ENCODE peak calls at places on chromosomes 1 and 21, in seven cellular contexts. One of them, this sample, is unnamed.

GRCh38 chr1:34929853-34930701 is 627 bp upstream of the DLGAP3 start:
- DNase-seq in GM23338: peak
- DNase-seq in breast epithelium: no peak
- DNase-seq in HCT116: no peak
- DNase-seq in spleen: no peak
- DNase-seq in H1: peak
- DNase-seq in transverse colon: no peak
- DNase-seq in this sample: peak

GRCh38 chr1:225480825-225481434 is 53.1 kb upstream of the LBR start:
- DNase-seq in GM23338: peak
- DNase-seq in breast epithelium: peak
- DNase-seq in HCT116: peak
- DNase-seq in spleen: no peak
- DNase-seq in H1: no peak
- DNase-seq in transverse colon: peak
- DNase-seq in this sample: peak

GRCh38 chr1:233478611-233479010 is 135.3 kb upstream of the KCNK1 start:
- DNase-seq in GM23338: no peak
- DNase-seq in breast epithelium: no peak
- DNase-seq in HCT116: no peak
- DNase-seq in spleen: no peak
- DNase-seq in H1: no peak
- DNase-seq in transverse colon: no peak
- DNase-seq in this sample: no peak

GRCh38 chr21:29164330-29164942 is 34.0 kb downstream of the MAP3K7CL start:
- DNase-seq in GM23338: peak
- DNase-seq in breast epithelium: no peak
- DNase-seq in HCT116: peak
- DNase-seq in spleen: no peak
- DNase-seq in H1: no peak
- DNase-seq in transverse colon: no peak
- DNase-seq in this sample: no peak

GRCh38 chr1:230066466-230067404 is at the start of gene GALNT2:
- DNase-seq in GM23338: peak
- DNase-seq in breast epithelium: peak
- DNase-seq in HCT116: peak
- DNase-seq in spleen: peak
- DNase-seq in H1: peak
- DNase-seq in transverse colon: peak
- DNase-seq in this sample: no peak

GRCh38 chr1:59506952-59507351 is 210.1 kb downstream of the FGGY start:
- DNase-seq in GM23338: no peak
- DNase-seq in breast epithelium: no peak
- DNase-seq in HCT116: no peak
- DNase-seq in spleen: no peak
- DNase-seq in H1: no peak
- DNase-seq in transverse colon: no peak
- DNase-seq in this sample: no peak

GRCh38 chr1:224753491-224753890 is 137.4 kb downstream of the CNIH3 start:
- DNase-seq in GM23338: no peak
- DNase-seq in breast epithelium: no peak
- DNase-seq in HCT116: no peak
- DNase-seq in spleen: no peak
- DNase-seq in H1: no peak
- DNase-seq in transverse colon: no peak
- DNase-seq in this sample: no peak

GRCh38 chr1:114088392-114089299 is 65.0 kb downstream of the SYT6 start:
- DNase-seq in GM23338: peak
- DNase-seq in breast epithelium: no peak
- DNase-seq in HCT116: no peak
- DNase-seq in spleen: no peak
- DNase-seq in H1: no peak
- DNase-seq in transverse colon: no peak
- DNase-seq in this sample: no peak

GRCh38 chr1:103087261-103087660 is 21.1 kb downstream of the COL11A1 start:
- DNase-seq in GM23338: no peak
- DNase-seq in breast epithelium: no peak
- DNase-seq in HCT116: no peak
- DNase-seq in spleen: no peak
- DNase-seq in H1: no peak
- DNase-seq in transverse colon: no peak
- DNase-seq in this sample: no peak

GRCh38 chr21:36926989-36927695 is 39.3 kb downstream of the HLCS start:
- DNase-seq in GM23338: no peak
- DNase-seq in breast epithelium: no peak
- DNase-seq in HCT116: no peak
- DNase-seq in spleen: no peak
- DNase-seq in H1: no peak
- DNase-seq in transverse colon: no peak
- DNase-seq in this sample: no peak

GRCh38 chr1:22749919-22750670 is 39.5 kb downstream of the EPHB2 start:
- DNase-seq in GM23338: no peak
- DNase-seq in breast epithelium: no peak
- DNase-seq in HCT116: peak
- DNase-seq in spleen: no peak
- DNase-seq in H1: no peak
- DNase-seq in transverse colon: peak
- DNase-seq in this sample: peak

GRCh38 chr1:190019717-190020116 is 457.9 kb downstream of the BRINP3 start:
- DNase-seq in GM23338: no peak
- DNase-seq in breast epithelium: no peak
- DNase-seq in HCT116: no peak
- DNase-seq in spleen: no peak
- DNase-seq in H1: no peak
- DNase-seq in transverse colon: no peak
- DNase-seq in this sample: no peak

GRCh38 chr1:88979054-88979748 is 13.2 kb downstream of the KYAT3 start:
- DNase-seq in GM23338: no peak
- DNase-seq in breast epithelium: no peak
- DNase-seq in HCT116: no peak
- DNase-seq in spleen: no peak
- DNase-seq in H1: no peak
- DNase-seq in transverse colon: no peak
- DNase-seq in this sample: no peak

GRCh38 chr1:31799196-31799894 is 16.5 kb downstream of the SPOCD1 start:
- DNase-seq in GM23338: no peak
- DNase-seq in breast epithelium: no peak
- DNase-seq in HCT116: no peak
- DNase-seq in spleen: peak
- DNase-seq in H1: no peak
- DNase-seq in transverse colon: peak
- DNase-seq in this sample: no peak

DNA sequence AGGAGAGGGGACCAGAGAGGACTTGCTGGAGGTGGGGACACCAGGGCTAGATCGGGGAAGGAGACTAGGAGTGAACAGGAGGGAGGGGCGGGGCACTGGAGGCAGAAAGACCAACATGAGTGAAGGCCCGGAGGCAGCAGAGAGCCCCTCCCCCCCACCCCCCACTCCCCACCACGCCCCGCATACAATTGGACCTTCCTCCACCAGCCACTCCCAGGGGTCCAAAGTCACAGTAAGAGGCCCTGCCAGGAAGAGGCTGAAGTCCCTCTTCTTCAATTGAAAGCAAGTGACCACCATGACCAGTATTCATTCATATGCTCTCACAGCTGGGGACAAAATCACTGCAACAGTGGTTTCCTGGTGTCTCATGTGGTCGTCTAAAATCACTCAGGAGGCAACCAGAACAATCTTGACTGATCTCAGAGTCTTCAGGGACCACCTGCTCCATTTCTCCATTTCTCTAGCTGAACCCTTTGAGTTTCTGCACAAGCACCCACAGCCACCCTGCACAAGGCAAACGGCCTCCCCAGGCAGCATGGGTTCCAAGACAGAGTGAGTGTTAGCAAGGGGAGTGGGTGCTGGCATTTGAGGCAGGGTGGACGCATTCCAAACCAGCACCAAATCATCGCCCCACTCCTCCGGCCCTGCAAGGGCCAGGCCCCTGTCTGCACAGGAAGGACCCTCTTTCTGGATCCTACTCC is 17.0 kb upstream of the MATN1 start:
- DNase-seq in GM23338: no peak
- DNase-seq in breast epithelium: no peak
- DNase-seq in HCT116: no peak
- DNase-seq in spleen: no peak
- DNase-seq in H1: no peak
- DNase-seq in transverse colon: no peak
- DNase-seq in this sample: no peak
- TF ChIP-seq POLR2AphosphoS5 in GM23338: no peak
- TF ChIP-seq POLR2AphosphoS5 in breast epithelium: no peak
- TF ChIP-seq POLR2AphosphoS5 in HCT116: no peak
- TF ChIP-seq POLR2AphosphoS5 in spleen: peak
- TF ChIP-seq POLR2AphosphoS5 in H1: no peak
- TF ChIP-seq POLR2AphosphoS5 in transverse colon: no peak
- TF ChIP-seq POLR2AphosphoS5 in this sample: no peak

GRCh38 chr1:209751627-209752231 is 4.1 kb upstream of the TRAF3IP3 start:
- DNase-seq in GM23338: no peak
- DNase-seq in breast epithelium: no peak
- DNase-seq in HCT116: no peak
- DNase-seq in spleen: no peak
- DNase-seq in H1: no peak
- DNase-seq in transverse colon: no peak
- DNase-seq in this sample: no peak

GRCh38 chr1:209749660-209750059 is 6.2 kb upstream of the TRAF3IP3 start:
- DNase-seq in GM23338: no peak
- DNase-seq in breast epithelium: no peak
- DNase-seq in HCT116: no peak
- DNase-seq in spleen: no peak
- DNase-seq in H1: no peak
- DNase-seq in transverse colon: no peak
- DNase-seq in this sample: no peak

GRCh38 chr1:209748620-209749019 is 7.2 kb upstream of the TRAF3IP3 start:
- DNase-seq in GM23338: peak
- DNase-seq in breast epithelium: no peak
- DNase-seq in HCT116: no peak
- DNase-seq in spleen: no peak
- DNase-seq in H1: no peak
- DNase-seq in transverse colon: no peak
- DNase-seq in this sample: no peak

GRCh38 chr1:209746469-209747269 is 9.2 kb upstream of the TRAF3IP3 start:
- DNase-seq in GM23338: no peak
- DNase-seq in breast epithelium: no peak
- DNase-seq in HCT116: no peak
- DNase-seq in spleen: no peak
- DNase-seq in H1: no peak
- DNase-seq in transverse colon: no peak
- DNase-seq in this sample: no peak

DNA sequence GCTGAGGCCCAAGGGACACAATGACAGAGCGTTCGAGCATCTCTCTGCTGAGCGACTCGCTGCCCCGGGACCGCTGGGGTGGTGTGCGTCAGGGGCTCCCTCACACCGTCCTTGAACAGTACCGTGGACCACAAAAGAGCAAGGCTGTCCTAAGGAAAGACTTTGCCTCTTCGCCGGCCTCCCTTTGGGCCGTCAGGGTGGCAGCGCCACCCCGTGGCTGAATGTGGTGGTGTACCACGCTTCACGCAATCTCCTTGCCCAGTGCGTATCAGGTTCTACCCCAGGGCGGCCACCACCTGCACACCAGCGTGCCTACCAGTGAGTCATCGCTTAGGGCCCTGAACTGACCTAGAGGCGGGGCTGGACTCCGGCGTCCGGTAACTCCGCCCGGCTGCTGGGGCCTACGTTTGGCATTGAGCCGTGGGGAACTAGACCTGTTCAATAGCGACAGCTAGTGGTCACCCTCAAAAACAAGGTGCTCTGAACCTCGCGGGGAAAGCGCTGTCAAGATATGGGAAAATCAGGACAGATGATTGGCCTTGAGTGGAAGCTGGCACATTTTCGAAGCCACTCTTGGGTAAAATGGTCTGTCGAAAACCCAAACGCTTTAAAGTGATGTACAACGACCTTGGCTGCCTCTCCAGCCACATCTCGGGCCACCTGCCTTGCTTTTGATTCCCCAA is 8.1 kb upstream of the TRAF3IP3 start:
- DNase-seq in GM23338: peak
- DNase-seq in breast epithelium: peak
- DNase-seq in HCT116: peak
- DNase-seq in spleen: peak
- DNase-seq in H1: peak
- DNase-seq in transverse colon: peak
- DNase-seq in this sample: peak
- H3K4me3 ChIP-seq in GM23338: peak
- H3K4me3 ChIP-seq in breast epithelium: peak
- H3K4me3 ChIP-seq in HCT116: no peak
- H3K4me3 ChIP-seq in spleen: peak
- H3K4me3 ChIP-seq in H1: peak
- H3K4me3 ChIP-seq in transverse colon: peak
- H3K4me3 ChIP-seq in this sample: peak

DNA sequence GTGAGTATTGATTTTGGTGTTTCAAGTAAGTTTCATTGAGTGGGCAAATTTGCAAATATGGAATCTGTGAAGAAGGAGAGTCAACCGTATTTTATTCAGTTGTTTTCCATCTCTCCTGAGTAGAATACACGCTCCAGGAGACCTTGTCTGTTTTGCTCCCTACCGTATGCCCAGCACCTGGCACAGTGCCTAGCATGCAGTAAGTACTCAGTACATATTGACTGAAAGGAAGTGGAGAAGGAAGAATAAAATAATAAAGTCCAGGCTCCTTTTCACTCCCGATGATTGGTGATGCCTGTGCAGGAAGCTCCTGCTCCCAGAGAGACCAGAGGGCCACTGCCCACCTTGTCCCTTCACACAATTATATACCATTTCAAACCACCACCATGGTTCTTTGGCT is 59.4 kb upstream of the NEK2 start:
- DNase-seq in GM23338: no peak
- DNase-seq in breast epithelium: no peak
- DNase-seq in HCT116: no peak
- DNase-seq in spleen: no peak
- DNase-seq in H1: no peak
- DNase-seq in transverse colon: peak
- DNase-seq in this sample: no peak
- TF ChIP-seq POLR2AphosphoS5 in GM23338: no peak
- TF ChIP-seq POLR2AphosphoS5 in breast epithelium: no peak
- TF ChIP-seq POLR2AphosphoS5 in HCT116: no peak
- TF ChIP-seq POLR2AphosphoS5 in spleen: no peak
- TF ChIP-seq POLR2AphosphoS5 in H1: no peak
- TF ChIP-seq POLR2AphosphoS5 in transverse colon: no peak
- TF ChIP-seq POLR2AphosphoS5 in this sample: no peak

GRCh38 chr1:172320723-172321122 is 99.8 kb upstream of the C1orf105 start:
- DNase-seq in GM23338: no peak
- DNase-seq in breast epithelium: no peak
- DNase-seq in HCT116: no peak
- DNase-seq in spleen: no peak
- DNase-seq in H1: no peak
- DNase-seq in transverse colon: no peak
- DNase-seq in this sample: no peak

GRCh38 chr1:172325562-172325961 is 94.9 kb upstream of the C1orf105 start:
- DNase-seq in GM23338: no peak
- DNase-seq in breast epithelium: no peak
- DNase-seq in HCT116: peak
- DNase-seq in spleen: no peak
- DNase-seq in H1: no peak
- DNase-seq in transverse colon: peak
- DNase-seq in this sample: no peak

GRCh38 chr1:172323666-172324065 is 96.8 kb upstream of the C1orf105 start:
- DNase-seq in GM23338: no peak
- DNase-seq in breast epithelium: no peak
- DNase-seq in HCT116: no peak
- DNase-seq in spleen: no peak
- DNase-seq in H1: no peak
- DNase-seq in transverse colon: no peak
- DNase-seq in this sample: no peak

GRCh38 chr1:172321429-172321828 is 99.1 kb upstream of the C1orf105 start:
- DNase-seq in GM23338: no peak
- DNase-seq in breast epithelium: no peak
- DNase-seq in HCT116: no peak
- DNase-seq in spleen: no peak
- DNase-seq in H1: no peak
- DNase-seq in transverse colon: no peak
- DNase-seq in this sample: no peak

GRCh38 chr1:172322219-172323061 is 98.0 kb upstream of the C1orf105 start:
- DNase-seq in GM23338: peak
- DNase-seq in breast epithelium: peak
- DNase-seq in HCT116: no peak
- DNase-seq in spleen: no peak
- DNase-seq in H1: no peak
- DNase-seq in transverse colon: no peak
- DNase-seq in this sample: no peak
- H3K4me3 ChIP-seq in GM23338: no peak
- H3K4me3 ChIP-seq in breast epithelium: peak
- H3K4me3 ChIP-seq in HCT116: no peak
- H3K4me3 ChIP-seq in spleen: no peak
- H3K4me3 ChIP-seq in H1: no peak
- H3K4me3 ChIP-seq in transverse colon: no peak
- H3K4me3 ChIP-seq in this sample: peak